ENCODE peak calls at places on chromosomes 11 and 22, in ten cellular contexts. One of them, this sample, is unnamed.

GRCh38 chr22:39027717-39028116 is 6.8 kb downstream of the APOBEC3D start:
- DNase-seq in C1 segment of cervical spinal cord: no peak
- DNase-seq in effector CD8-positive, alpha-beta T cell: no peak
- DNase-seq in M059J: no peak
- DNase-seq in lower leg skin: no peak
- DNase-seq in ELR: no peak
- DNase-seq in SK-N-DZ: no peak
- DNase-seq in non-pigmented ciliary epithelial cell: no peak
- DNase-seq in NCI-H510A treated with DMSO at 0.1 percent for 48 hours: no peak
- DNase-seq in WTC11: no peak
- DNase-seq in this sample: no peak

GRCh38 chr11:81449588-81450155 is 1284.0 kb downstream of the FAM181B start:
- DNase-seq in C1 segment of cervical spinal cord: no peak
- DNase-seq in effector CD8-positive, alpha-beta T cell: no peak
- DNase-seq in M059J: no peak
- DNase-seq in lower leg skin: no peak
- DNase-seq in ELR: no peak
- DNase-seq in SK-N-DZ: no peak
- DNase-seq in non-pigmented ciliary epithelial cell: no peak
- DNase-seq in NCI-H510A treated with DMSO at 0.1 percent for 48 hours: no peak
- DNase-seq in WTC11: no peak
- DNase-seq in this sample: peak

GRCh38 chr11:16909375-16910035 is 104.7 kb downstream of the PLEKHA7 start:
- DNase-seq in C1 segment of cervical spinal cord: no peak
- DNase-seq in effector CD8-positive, alpha-beta T cell: no peak
- DNase-seq in M059J: no peak
- DNase-seq in lower leg skin: no peak
- DNase-seq in ELR: no peak
- DNase-seq in SK-N-DZ: no peak
- DNase-seq in non-pigmented ciliary epithelial cell: no peak
- DNase-seq in NCI-H510A treated with DMSO at 0.1 percent for 48 hours: no peak
- DNase-seq in WTC11: no peak
- DNase-seq in this sample: no peak

GRCh38 chr22:49779226-49779625 is 48.4 kb downstream of the BRD1 start:
- DNase-seq in C1 segment of cervical spinal cord: no peak
- DNase-seq in effector CD8-positive, alpha-beta T cell: no peak
- DNase-seq in M059J: no peak
- DNase-seq in lower leg skin: no peak
- DNase-seq in ELR: no peak
- DNase-seq in SK-N-DZ: no peak
- DNase-seq in non-pigmented ciliary epithelial cell: no peak
- DNase-seq in NCI-H510A treated with DMSO at 0.1 percent for 48 hours: no peak
- DNase-seq in WTC11: no peak
- DNase-seq in this sample: no peak

GRCh38 chr11:65685981-65686380 is 23.3 kb upstream of the RELA start:
- DNase-seq in C1 segment of cervical spinal cord: no peak
- DNase-seq in effector CD8-positive, alpha-beta T cell: no peak
- DNase-seq in M059J: no peak
- DNase-seq in lower leg skin: no peak
- DNase-seq in ELR: no peak
- DNase-seq in SK-N-DZ: no peak
- DNase-seq in non-pigmented ciliary epithelial cell: no peak
- DNase-seq in NCI-H510A treated with DMSO at 0.1 percent for 48 hours: no peak
- DNase-seq in WTC11: no peak
- DNase-seq in this sample: no peak

GRCh38 chr11:103499710-103500340 is 390.6 kb downstream of the DYNC2H1 start:
- DNase-seq in C1 segment of cervical spinal cord: no peak
- DNase-seq in effector CD8-positive, alpha-beta T cell: no peak
- DNase-seq in M059J: peak
- DNase-seq in lower leg skin: no peak
- DNase-seq in ELR: peak
- DNase-seq in SK-N-DZ: no peak
- DNase-seq in non-pigmented ciliary epithelial cell: no peak
- DNase-seq in NCI-H510A treated with DMSO at 0.1 percent for 48 hours: no peak
- DNase-seq in WTC11: no peak
- DNase-seq in this sample: peak

GRCh38 chr22:25407226-25407858 is 157.1 kb upstream of the GRK3 start:
- DNase-seq in C1 segment of cervical spinal cord: no peak
- DNase-seq in effector CD8-positive, alpha-beta T cell: no peak
- DNase-seq in M059J: no peak
- DNase-seq in lower leg skin: no peak
- DNase-seq in ELR: no peak
- DNase-seq in SK-N-DZ: no peak
- DNase-seq in non-pigmented ciliary epithelial cell: no peak
- DNase-seq in NCI-H510A treated with DMSO at 0.1 percent for 48 hours: no peak
- DNase-seq in WTC11: no peak
- DNase-seq in this sample: no peak

GRCh38 chr11:109425554-109425953 is 3.6 kb downstream of the C11orf87 start:
- DNase-seq in C1 segment of cervical spinal cord: no peak
- DNase-seq in effector CD8-positive, alpha-beta T cell: no peak
- DNase-seq in M059J: no peak
- DNase-seq in lower leg skin: no peak
- DNase-seq in ELR: peak
- DNase-seq in SK-N-DZ: no peak
- DNase-seq in non-pigmented ciliary epithelial cell: no peak
- DNase-seq in NCI-H510A treated with DMSO at 0.1 percent for 48 hours: no peak
- DNase-seq in WTC11: no peak
- DNase-seq in this sample: no peak

GRCh38 chr11:75461136-75461535 is 28.1 kb upstream of the KLHL35 start:
- DNase-seq in C1 segment of cervical spinal cord: no peak
- DNase-seq in effector CD8-positive, alpha-beta T cell: no peak
- DNase-seq in M059J: no peak
- DNase-seq in lower leg skin: no peak
- DNase-seq in ELR: no peak
- DNase-seq in SK-N-DZ: no peak
- DNase-seq in non-pigmented ciliary epithelial cell: no peak
- DNase-seq in NCI-H510A treated with DMSO at 0.1 percent for 48 hours: no peak
- DNase-seq in WTC11: no peak
- DNase-seq in this sample: no peak

GRCh38 chr11:2214527-2215229 is 43.1 kb upstream of the TH start:
- DNase-seq in C1 segment of cervical spinal cord: no peak
- DNase-seq in effector CD8-positive, alpha-beta T cell: no peak
- DNase-seq in M059J: no peak
- DNase-seq in lower leg skin: peak
- DNase-seq in ELR: no peak
- DNase-seq in SK-N-DZ: no peak
- DNase-seq in non-pigmented ciliary epithelial cell: no peak
- DNase-seq in NCI-H510A treated with DMSO at 0.1 percent for 48 hours: peak
- DNase-seq in WTC11: no peak
- DNase-seq in this sample: no peak

GRCh38 chr11:92826136-92826535 is 143.3 kb upstream of the MTNR1B start:
- DNase-seq in C1 segment of cervical spinal cord: no peak
- DNase-seq in effector CD8-positive, alpha-beta T cell: no peak
- DNase-seq in M059J: peak
- DNase-seq in lower leg skin: no peak
- DNase-seq in ELR: no peak
- DNase-seq in SK-N-DZ: no peak
- DNase-seq in non-pigmented ciliary epithelial cell: peak
- DNase-seq in NCI-H510A treated with DMSO at 0.1 percent for 48 hours: no peak
- DNase-seq in WTC11: no peak
- DNase-seq in this sample: no peak

GRCh38 chr11:130211144-130211543 is 51.6 kb downstream of the ST14 start:
- DNase-seq in C1 segment of cervical spinal cord: no peak
- DNase-seq in effector CD8-positive, alpha-beta T cell: no peak
- DNase-seq in M059J: no peak
- DNase-seq in lower leg skin: peak
- DNase-seq in ELR: no peak
- DNase-seq in SK-N-DZ: no peak
- DNase-seq in non-pigmented ciliary epithelial cell: no peak
- DNase-seq in NCI-H510A treated with DMSO at 0.1 percent for 48 hours: no peak
- DNase-seq in WTC11: no peak
- DNase-seq in this sample: no peak

GRCh38 chr22:38923463-38924196 is 33.8 kb upstream of the APOBEC3A start:
- DNase-seq in C1 segment of cervical spinal cord: peak
- DNase-seq in effector CD8-positive, alpha-beta T cell: no peak
- DNase-seq in M059J: peak
- DNase-seq in lower leg skin: peak
- DNase-seq in ELR: peak
- DNase-seq in SK-N-DZ: peak
- DNase-seq in non-pigmented ciliary epithelial cell: peak
- DNase-seq in NCI-H510A treated with DMSO at 0.1 percent for 48 hours: peak
- DNase-seq in WTC11: no peak
- DNase-seq in this sample: peak

GRCh38 chr11:134802116-134802515 is 390.1 kb upstream of the B3GAT1 start:
- DNase-seq in C1 segment of cervical spinal cord: no peak
- DNase-seq in effector CD8-positive, alpha-beta T cell: no peak
- DNase-seq in M059J: no peak
- DNase-seq in lower leg skin: no peak
- DNase-seq in ELR: no peak
- DNase-seq in SK-N-DZ: no peak
- DNase-seq in non-pigmented ciliary epithelial cell: no peak
- DNase-seq in NCI-H510A treated with DMSO at 0.1 percent for 48 hours: no peak
- DNase-seq in WTC11: no peak
- DNase-seq in this sample: no peak

GRCh38 chr11:66316849-66317251 is at the start of gene CD248:
- DNase-seq in C1 segment of cervical spinal cord: no peak
- DNase-seq in effector CD8-positive, alpha-beta T cell: peak
- DNase-seq in M059J: no peak
- DNase-seq in lower leg skin: peak
- DNase-seq in ELR: peak
- DNase-seq in SK-N-DZ: peak
- DNase-seq in non-pigmented ciliary epithelial cell: no peak
- DNase-seq in NCI-H510A treated with DMSO at 0.1 percent for 48 hours: no peak
- DNase-seq in WTC11: peak
- DNase-seq in this sample: no peak

GRCh38 chr11:2521081-2521480 is 76.3 kb downstream of the KCNQ1 start:
- DNase-seq in C1 segment of cervical spinal cord: no peak
- DNase-seq in effector CD8-positive, alpha-beta T cell: no peak
- DNase-seq in M059J: no peak
- DNase-seq in lower leg skin: peak
- DNase-seq in ELR: no peak
- DNase-seq in SK-N-DZ: no peak
- DNase-seq in non-pigmented ciliary epithelial cell: no peak
- DNase-seq in NCI-H510A treated with DMSO at 0.1 percent for 48 hours: no peak
- DNase-seq in WTC11: peak
- DNase-seq in this sample: no peak

GRCh38 chr11:79152511-79152910 is 288.3 kb downstream of the TENM4 start:
- DNase-seq in C1 segment of cervical spinal cord: no peak
- DNase-seq in effector CD8-positive, alpha-beta T cell: no peak
- DNase-seq in M059J: no peak
- DNase-seq in lower leg skin: peak
- DNase-seq in ELR: no peak
- DNase-seq in SK-N-DZ: no peak
- DNase-seq in non-pigmented ciliary epithelial cell: no peak
- DNase-seq in NCI-H510A treated with DMSO at 0.1 percent for 48 hours: no peak
- DNase-seq in WTC11: no peak
- DNase-seq in this sample: no peak

GRCh38 chr11:34337016-34337415 is 20.8 kb downstream of the ABTB2 start:
- DNase-seq in C1 segment of cervical spinal cord: no peak
- DNase-seq in effector CD8-positive, alpha-beta T cell: no peak
- DNase-seq in M059J: no peak
- DNase-seq in lower leg skin: peak
- DNase-seq in ELR: no peak
- DNase-seq in SK-N-DZ: no peak
- DNase-seq in non-pigmented ciliary epithelial cell: no peak
- DNase-seq in NCI-H510A treated with DMSO at 0.1 percent for 48 hours: peak
- DNase-seq in WTC11: no peak
- DNase-seq in this sample: no peak

GRCh38 chr22:38313384-38313955 is 3.8 kb downstream of the CSNK1E start:
- DNase-seq in C1 segment of cervical spinal cord: no peak
- DNase-seq in effector CD8-positive, alpha-beta T cell: no peak
- DNase-seq in M059J: peak
- DNase-seq in lower leg skin: peak
- DNase-seq in ELR: peak
- DNase-seq in SK-N-DZ: no peak
- DNase-seq in non-pigmented ciliary epithelial cell: peak
- DNase-seq in NCI-H510A treated with DMSO at 0.1 percent for 48 hours: no peak
- DNase-seq in WTC11: no peak
- DNase-seq in this sample: peak

GRCh38 chr22:44729391-44730012 is 22.9 kb upstream of the ARHGAP8 start:
- DNase-seq in C1 segment of cervical spinal cord: peak
- DNase-seq in effector CD8-positive, alpha-beta T cell: no peak
- DNase-seq in M059J: peak
- DNase-seq in lower leg skin: no peak
- DNase-seq in ELR: no peak
- DNase-seq in SK-N-DZ: peak
- DNase-seq in non-pigmented ciliary epithelial cell: no peak
- DNase-seq in NCI-H510A treated with DMSO at 0.1 percent for 48 hours: no peak
- DNase-seq in WTC11: no peak
- DNase-seq in this sample: no peak

GRCh38 chr22:50030315-50031188 is 18.0 kb upstream of the IL17REL start:
- DNase-seq in C1 segment of cervical spinal cord: no peak
- DNase-seq in effector CD8-positive, alpha-beta T cell: peak
- DNase-seq in M059J: peak
- DNase-seq in lower leg skin: peak
- DNase-seq in ELR: peak
- DNase-seq in SK-N-DZ: peak
- DNase-seq in non-pigmented ciliary epithelial cell: no peak
- DNase-seq in NCI-H510A treated with DMSO at 0.1 percent for 48 hours: peak
- DNase-seq in WTC11: peak
- DNase-seq in this sample: peak

GRCh38 chr11:130427049-130427388 is 1.4 kb downstream of the ADAMTS8 start:
- DNase-seq in C1 segment of cervical spinal cord: no peak
- DNase-seq in effector CD8-positive, alpha-beta T cell: no peak
- DNase-seq in M059J: no peak
- DNase-seq in lower leg skin: no peak
- DNase-seq in ELR: no peak
- DNase-seq in SK-N-DZ: no peak
- DNase-seq in non-pigmented ciliary epithelial cell: no peak
- DNase-seq in NCI-H510A treated with DMSO at 0.1 percent for 48 hours: no peak
- DNase-seq in WTC11: no peak
- DNase-seq in this sample: no peak

GRCh38 chr22:44440224-44441160 is 57.5 kb downstream of the RTL6 start:
- DNase-seq in C1 segment of cervical spinal cord: no peak
- DNase-seq in effector CD8-positive, alpha-beta T cell: no peak
- DNase-seq in M059J: no peak
- DNase-seq in lower leg skin: peak
- DNase-seq in ELR: no peak
- DNase-seq in SK-N-DZ: no peak
- DNase-seq in non-pigmented ciliary epithelial cell: no peak
- DNase-seq in NCI-H510A treated with DMSO at 0.1 percent for 48 hours: no peak
- DNase-seq in WTC11: no peak
- DNase-seq in this sample: no peak